ENCODE peak calls at places on chromosomes 4 and X, in four cellular contexts. One of them, this sample, is unnamed. For H3K4me1, the result is how much of the 10 kb centered on the place peaks cover.

GRCh38 chr4:105715692-105716278 is 7.2 kb downstream of the GSTCD start:
- DNase-seq in neural progenitor cell: peak
- DNase-seq in ascending aorta: no peak
- DNase-seq in ovary: no peak
- DNase-seq in this sample: no peak

GRCh38 chr4:124804584-124804983 is 92.1 kb upstream of the ANKRD50 start:
- DNase-seq in neural progenitor cell: no peak
- DNase-seq in ascending aorta: no peak
- DNase-seq in ovary: no peak
- DNase-seq in this sample: no peak

GRCh38 chrX:53678667-53679066 is 7.9 kb downstream of the HUWE1 start:
- DNase-seq in neural progenitor cell: peak
- DNase-seq in ascending aorta: no peak
- DNase-seq in ovary: no peak
- DNase-seq in this sample: no peak

GRCh38 chr4:59400334-59400733 is 1799.8 kb upstream of the ADGRL3 start:
- DNase-seq in neural progenitor cell: no peak
- DNase-seq in ascending aorta: no peak
- DNase-seq in ovary: no peak
- DNase-seq in this sample: no peak

GRCh38 chrX:134999469-134999868 is 8.7 kb downstream of the SMIM10 start:
- DNase-seq in neural progenitor cell: peak
- DNase-seq in ascending aorta: no peak
- DNase-seq in ovary: no peak
- DNase-seq in this sample: peak

GRCh38 chrX:56564921-56565861 is 1.8 kb downstream of the UBQLN2 start:
- DNase-seq in neural progenitor cell: peak
- DNase-seq in ascending aorta: no peak
- DNase-seq in ovary: no peak
- DNase-seq in this sample: no peak

GRCh38 chr4:156931267-156931666 is 40.3 kb downstream of the PDGFC start:
- DNase-seq in neural progenitor cell: no peak
- DNase-seq in ascending aorta: no peak
- DNase-seq in ovary: no peak
- DNase-seq in this sample: no peak

GRCh38 chr4:188971125-188971524 is 831.9 kb downstream of the TRIML1 start:
- DNase-seq in neural progenitor cell: no peak
- DNase-seq in ascending aorta: no peak
- DNase-seq in ovary: no peak
- DNase-seq in this sample: no peak

GRCh38 chr4:45910511-45910910 is 213.3 kb downstream of the GABRG1 start:
- DNase-seq in neural progenitor cell: peak
- DNase-seq in ascending aorta: no peak
- DNase-seq in ovary: no peak
- DNase-seq in this sample: no peak

GRCh38 chrX:323721-324628 is 5.4 kb upstream of the GTPBP6 start:
- DNase-seq in neural progenitor cell: peak
- DNase-seq in ascending aorta: no peak
- DNase-seq in ovary: peak
- DNase-seq in this sample: peak

GRCh38 chrX:16914058-16914457 is 32.4 kb upstream of the REPS2 start:
- DNase-seq in neural progenitor cell: no peak
- DNase-seq in ascending aorta: no peak
- DNase-seq in ovary: no peak
- DNase-seq in this sample: no peak

GRCh38 chr4:124199755-124200154 is 512.8 kb downstream of the ANKRD50 start:
- DNase-seq in neural progenitor cell: no peak
- DNase-seq in ascending aorta: no peak
- DNase-seq in ovary: no peak
- DNase-seq in this sample: no peak

GRCh38 chr4:22987861-22988260 is 295.1 kb downstream of the GBA3 start:
- DNase-seq in neural progenitor cell: no peak
- DNase-seq in ascending aorta: no peak
- DNase-seq in ovary: no peak
- DNase-seq in this sample: no peak

DNA sequence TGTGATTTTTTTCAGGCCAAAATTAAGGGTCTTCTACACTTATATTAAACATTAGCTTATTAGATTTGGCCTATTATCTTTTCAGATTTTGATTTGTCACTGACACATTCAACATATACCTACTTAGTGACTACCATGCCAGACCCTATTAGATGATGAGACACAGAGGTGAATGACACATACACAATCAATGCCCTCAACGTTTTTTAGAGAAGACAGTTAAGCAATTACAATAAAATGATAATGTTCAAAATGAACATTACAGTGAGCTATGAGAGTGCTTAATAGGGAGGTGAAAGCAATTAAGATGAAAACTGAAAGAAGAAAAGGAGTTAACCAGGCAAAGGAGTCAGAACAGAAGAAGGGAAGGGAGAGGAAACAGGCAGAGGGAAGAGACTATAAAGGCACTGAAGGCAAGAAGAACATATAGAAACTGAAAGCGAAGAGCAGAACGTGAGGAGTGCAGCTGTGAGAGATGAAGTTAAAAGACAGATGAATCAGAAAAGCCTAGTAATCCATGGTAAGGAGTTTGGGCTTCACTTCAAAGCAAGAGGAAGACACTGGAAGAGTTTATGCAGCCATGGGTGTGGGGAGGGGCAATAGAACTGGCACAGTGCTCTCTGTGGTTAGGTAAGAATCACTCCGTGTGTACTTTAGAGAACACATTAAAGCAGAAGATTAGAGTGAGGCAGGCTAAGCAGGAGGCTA is 119.0 kb downstream of the REELD1 start:
- DNase-seq in neural progenitor cell: no peak
- DNase-seq in ascending aorta: no peak
- DNase-seq in ovary: no peak
- DNase-seq in this sample: no peak
- H3K4me3 ChIP-seq in neural progenitor cell: no peak
- H3K4me3 ChIP-seq in ascending aorta: no peak
- H3K4me3 ChIP-seq in ovary: no peak
- H3K4me3 ChIP-seq in this sample: no peak

DNA sequence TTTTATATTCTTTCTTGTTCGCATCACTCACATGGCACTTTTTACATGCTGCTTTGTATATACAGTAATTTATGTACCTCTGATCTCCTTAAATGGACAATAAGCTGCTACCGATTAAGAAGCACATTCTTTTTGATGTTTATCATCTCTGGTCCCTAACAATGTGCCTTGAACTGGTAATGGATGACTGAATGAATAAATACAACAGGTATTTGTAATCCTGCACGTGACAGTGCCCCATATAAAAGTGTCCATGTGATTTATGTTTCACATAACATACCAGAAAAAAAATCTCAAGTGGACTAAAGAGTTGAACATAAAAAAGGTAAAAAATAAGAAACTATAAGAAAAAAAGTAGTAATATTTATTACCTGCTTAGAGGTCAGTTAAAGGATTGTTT is 7.7 kb upstream of the SLAIN2 start:
- DNase-seq in neural progenitor cell: no peak
- DNase-seq in ascending aorta: no peak
- DNase-seq in ovary: no peak
- DNase-seq in this sample: no peak
- H3K4me1 ChIP-seq in neural progenitor cell: under half
- H3K4me1 ChIP-seq in ascending aorta: under half
- H3K4me1 ChIP-seq in ovary: under half
- H3K4me1 ChIP-seq in this sample: under half

DNA sequence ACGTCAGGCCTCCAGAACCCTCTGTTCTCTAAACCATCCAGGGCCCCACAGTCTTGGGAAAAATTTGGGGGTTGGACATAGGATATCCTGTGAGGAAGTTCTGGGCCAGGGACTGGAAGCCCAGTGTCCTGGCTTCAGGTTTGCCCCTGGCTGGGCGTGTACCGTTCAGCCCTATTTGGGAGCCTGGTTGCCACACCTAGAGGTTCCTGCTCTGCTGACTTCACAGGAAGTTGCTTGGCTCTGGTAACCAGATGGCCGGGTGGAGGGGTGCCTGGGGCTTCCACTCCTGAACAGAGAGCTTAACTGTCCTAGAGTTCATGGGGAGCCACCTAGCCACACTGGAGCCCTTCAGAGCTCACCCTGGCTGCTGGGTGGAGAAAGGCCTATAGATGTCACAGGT is 1.1 kb downstream of the TAFAZZIN start:
- DNase-seq in neural progenitor cell: no peak
- DNase-seq in ascending aorta: no peak
- DNase-seq in ovary: no peak
- DNase-seq in this sample: no peak
- H3K4me3 ChIP-seq in neural progenitor cell: peak
- H3K4me3 ChIP-seq in ascending aorta: peak
- H3K4me3 ChIP-seq in ovary: peak
- H3K4me3 ChIP-seq in this sample: peak

DNA sequence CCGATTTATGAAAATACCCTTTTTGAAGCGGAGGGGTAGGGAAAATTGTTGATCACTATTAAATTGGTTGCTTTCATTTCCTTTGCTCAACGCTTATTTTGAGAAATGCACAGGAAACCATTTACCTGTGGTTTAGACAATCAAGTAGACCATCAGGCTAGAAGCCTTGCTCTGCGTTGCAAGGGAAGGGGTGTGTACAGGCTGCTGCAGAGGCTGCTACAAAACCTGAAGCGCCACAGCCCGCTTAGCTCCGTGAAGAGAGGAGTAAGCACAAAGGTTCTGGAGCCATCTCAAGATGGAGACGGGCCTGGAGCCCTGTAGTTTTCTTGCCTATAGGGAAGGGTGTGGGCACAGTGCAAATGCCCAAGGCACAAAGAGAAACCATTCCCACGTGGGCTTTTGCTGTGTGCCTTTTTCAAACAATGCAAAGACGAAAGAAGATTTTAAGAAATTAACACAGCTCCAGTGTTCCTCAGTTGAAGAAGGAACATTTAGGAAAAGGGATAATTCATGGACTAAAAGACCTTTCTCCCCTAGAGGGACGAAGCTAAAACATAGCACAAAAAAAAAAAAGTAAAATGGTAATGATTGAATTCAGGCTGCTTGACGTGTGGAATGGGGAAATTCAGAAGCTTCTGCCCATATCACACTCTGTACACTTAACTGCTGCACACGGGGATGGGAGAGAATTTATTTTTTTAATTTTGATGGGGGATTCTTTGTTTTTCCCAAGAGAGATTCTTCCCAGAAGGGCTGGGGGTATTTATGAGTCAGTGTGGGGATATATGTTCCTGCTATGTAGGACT is 3.5 kb downstream of the TMSB4X start:
- DNase-seq in neural progenitor cell: peak
- DNase-seq in ascending aorta: no peak
- DNase-seq in ovary: peak
- DNase-seq in this sample: no peak
- H3K4me1 ChIP-seq in neural progenitor cell: under half
- H3K4me1 ChIP-seq in ascending aorta: under half
- H3K4me1 ChIP-seq in ovary: under half
- H3K4me1 ChIP-seq in this sample: under half

GRCh38 chr4:41214158-41215146 is at the start of gene APBB2:
- DNase-seq in neural progenitor cell: peak
- DNase-seq in ascending aorta: peak
- DNase-seq in ovary: peak
- DNase-seq in this sample: peak

GRCh38 chr4:41215969-41216293 is 1.6 kb upstream of the APBB2 start:
- DNase-seq in neural progenitor cell: no peak
- DNase-seq in ascending aorta: no peak
- DNase-seq in ovary: no peak
- DNase-seq in this sample: no peak

GRCh38 chr4:41213563-41214157 is 682 bp downstream of the APBB2 start:
- DNase-seq in neural progenitor cell: no peak
- DNase-seq in ascending aorta: no peak
- DNase-seq in ovary: peak
- DNase-seq in this sample: no peak

GRCh38 chr4:41216294-41217019 is 2.1 kb upstream of the APBB2 start:
- DNase-seq in neural progenitor cell: peak
- DNase-seq in ascending aorta: no peak
- DNase-seq in ovary: peak
- DNase-seq in this sample: no peak

GRCh38 chr4:41215155-41215554 is 813 bp upstream of the APBB2 start:
- DNase-seq in neural progenitor cell: no peak
- DNase-seq in ascending aorta: no peak
- DNase-seq in ovary: no peak
- DNase-seq in this sample: no peak
- H3K4me3 ChIP-seq in neural progenitor cell: no peak
- H3K4me3 ChIP-seq in ascending aorta: no peak
- H3K4me3 ChIP-seq in ovary: no peak
- H3K4me3 ChIP-seq in this sample: no peak

DNA sequence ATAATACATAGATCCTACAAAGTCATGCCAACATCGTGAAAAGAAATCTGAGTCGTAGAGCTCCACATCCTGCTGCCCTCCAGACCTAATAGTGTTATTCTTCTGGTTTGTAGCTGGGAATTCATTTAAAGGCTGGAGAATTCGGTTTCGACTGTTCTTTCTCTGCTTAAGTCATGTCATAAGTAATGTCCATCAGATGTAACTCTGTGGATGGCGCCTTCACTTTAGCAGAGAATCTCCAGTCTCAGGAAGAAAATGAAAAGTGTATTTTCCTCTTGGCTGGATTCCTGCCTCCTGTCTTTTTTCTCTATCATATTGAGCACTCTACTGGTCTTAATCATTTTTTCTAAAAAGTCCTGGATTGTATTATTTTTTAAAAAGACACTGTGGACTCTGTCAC is 117.0 kb downstream of the PALLD start:
- DNase-seq in neural progenitor cell: no peak
- DNase-seq in ascending aorta: no peak
- DNase-seq in ovary: no peak
- DNase-seq in this sample: no peak
- H3K4me1 ChIP-seq in neural progenitor cell: under half
- H3K4me1 ChIP-seq in ascending aorta: under half
- H3K4me1 ChIP-seq in ovary: under half
- H3K4me1 ChIP-seq in this sample: under half

This sample was measured in Panc1.